ENCODE peak calls at places on chromosomes 3 and 15, in four cellular contexts. X, Q, Y and F are unnamed samples.

GRCh38 chr3:192850501-192850981 is 67.1 kb downstream of the MB21D2 start:
- DNase-seq in Y (no peak), X (no peak), Q (peak), F (peak)

GRCh38 chr15:53670701-53671100 is 88.8 kb downstream of the WDR72 start:
- DNase-seq in Y (no peak), X (no peak), Q (no peak), F (no peak)

GRCh38 chr3:81651139-81651538 is 110.3 kb downstream of the GBE1 start:
- DNase-seq in Q (no peak), Y (no peak), X (no peak), F (no peak)

GRCh38 chr15:31041610-31042009 is 50.2 kb upstream of the MTMR10 start:
- DNase-seq in X (no peak), Y (no peak), Q (no peak), F (no peak)

GRCh38 chr15:46996331-46996730 is 721.0 kb upstream of the SEMA6D start:
- DNase-seq in Y (no peak), X (no peak), Q (no peak), F (no peak)

GRCh38 chr3:174330303-174330702 is 528.8 kb upstream of the NAALADL2 start:
- DNase-seq in X (peak), Q (peak), Y (no peak), F (peak)

GRCh38 chr3:189824629-189825312 is 193.6 kb downstream of the TP63 start:
- DNase-seq in X (peak), Q (peak), Y (no peak), F (peak)

GRCh38 chr15:41698779-41699178 is 38.6 kb downstream of the MGA start:
- DNase-seq in Q (peak), X (no peak), Y (no peak), F (peak)

GRCh38 chr15:88470625-88471372 is 3.3 kb downstream of the MRPS11 start:
- DNase-seq in X (no peak), Q (no peak), Y (peak), F (no peak)

GRCh38 chr15:85289677-85290365 is 90.6 kb upstream of the AKAP13 start:
- DNase-seq in Y (peak), X (peak), Q (peak), F (peak)

GRCh38 chr3:46245155-46245554 is 2.9 kb downstream of the CCR3 start:
- DNase-seq in Q (no peak), Y (no peak), X (no peak), F (no peak)

GRCh38 chr3:125024817-125025216 is 31.0 kb downstream of the HEG1 start:
- DNase-seq in Q (no peak), X (no peak), Y (no peak), F (no peak)

GRCh38 chr15:87354661-87355410 is 901.7 kb downstream of the NTRK3 start:
- DNase-seq in Q (peak), Y (no peak), X (peak), F (peak)

GRCh38 chr15:40306908-40307307 is 827 bp downstream of the PLCB2 start:
- DNase-seq in Q (no peak), Y (no peak), X (no peak), F (no peak)

GRCh38 chr3:147843331-147843730 is 434.2 kb downstream of the ZIC1 start:
- DNase-seq in Y (no peak), Q (peak), X (no peak), F (no peak)

GRCh38 chr3:170499562-170500156 is 81.0 kb downstream of the CLDN11 start:
- DNase-seq in X (peak), Q (peak), Y (peak), F (peak)

GRCh38 chr15:67571643-67572415 is 29.3 kb downstream of the MAP2K5 start:
- DNase-seq in X (no peak), Q (peak), Y (no peak), F (no peak)

GRCh38 chr3:49346797-49347251 is 7.0 kb upstream of the USP4 start:
- DNase-seq in Q (peak), X (peak), Y (no peak), F (peak)

GRCh38 chr3:20668411-20668810 is 482.4 kb upstream of the SGO1 start:
- DNase-seq in Q (peak), X (peak), Y (peak), F (peak)

GRCh38 chr3:46440531-46441294 is 24.0 kb downstream of the LTF start:
- DNase-seq in X (no peak), Y (peak), Q (no peak), F (no peak)

GRCh38 chr3:119898478-119899177 is 116.7 kb downstream of the NR1I2 start:
- DNase-seq in Q (peak), Y (no peak), X (no peak), F (no peak)

GRCh38 chr3:182364723-182365650 is 428.3 kb upstream of the ATP11B start:
- DNase-seq in Y (no peak), Q (peak), X (no peak), F (peak)

GRCh38 chr3:154210986-154211385 is 89.8 kb downstream of the ARHGEF26 start:
- DNase-seq in Y (no peak), Q (no peak), X (no peak), F (no peak)

GRCh38 chr3:127792664-127793292 is 29.5 kb downstream of the MGLL start:
- DNase-seq in X (peak), Y (no peak), Q (peak), F (peak)

GRCh38 chr3:130276203-130276803 is 69.2 kb upstream of the COL6A5 start:
- DNase-seq in X (peak), Q (peak), Y (peak), F (peak)

GRCh38 chr3:10473581-10474438 is 31.6 kb downstream of the ATP2B2 start:
- DNase-seq in X (no peak), Y (peak), Q (no peak), F (no peak)

GRCh38 chr3:184180165-184180564 is 5.5 kb downstream of the AP2M1 start:
- DNase-seq in X (peak), Q (no peak), Y (no peak), F (no peak)

GRCh38 chr3:45664558-45664957 is 24.6 kb upstream of the SACM1L start:
- DNase-seq in Q (no peak), Y (no peak), X (no peak), F (no peak)

GRCh38 chr3:123719785-123720531 is 135.1 kb upstream of the HACD2 start:
- DNase-seq in X (no peak), Y (no peak), Q (no peak), F (no peak)

GRCh38 chr15:67085818-67086649 is 20.6 kb downstream of the SMAD3 start:
- DNase-seq in Q (no peak), X (peak), Y (no peak), F (peak)

GRCh38 chr15:85615930-85616329 is 178.8 kb downstream of the KLHL25 start:
- DNase-seq in Q (peak), X (peak), Y (peak), F (peak)

GRCh38 chr3:49278548-49278947 is 1.5 kb upstream of the C3orf62 start:
- DNase-seq in Y (no peak), Q (no peak), X (no peak), F (no peak)

GRCh38 chr3:46709147-46709654 is 8.0 kb downstream of the TMIE start:
- DNase-seq in Q (no peak), Y (no peak), X (no peak), F (no peak)

GRCh38 chr3:111229301-111229700 is 157.7 kb downstream of the NECTIN3 start:
- DNase-seq in Q (no peak), Y (no peak), X (no peak), F (no peak)

GRCh38 chr3:149648525-149648924 is 9.3 kb downstream of the WWTR1 start:
- DNase-seq in Y (no peak), Q (no peak), X (peak), F (peak)

GRCh38 chr15:56411122-56411749 is 46.0 kb downstream of the TEX9 start:
- DNase-seq in Q (no peak), Y (peak), X (no peak), F (peak)

GRCh38 chr3:53049987-53050386 is 4.1 kb upstream of the SFMBT1 start:
- DNase-seq in Q (no peak), X (peak), Y (no peak), F (no peak)

GRCh38 chr3:115695081-115695480 is 71.8 kb downstream of the GAP43 start:
- DNase-seq in Y (no peak), Q (peak), X (no peak), F (no peak)

GRCh38 chr3:156174229-156174847 is 54.0 kb downstream of the KCNAB1 start:
- DNase-seq in Q (peak), Y (peak), X (peak), F (peak)
- TF ChIP-seq CTCF in Q (peak), Y (peak), X (peak), F (peak)

GRCh38 chr3:105956311-105956710 is 87.5 kb upstream of the CBLB start:
- DNase-seq in Q (peak), X (no peak), Y (no peak), F (no peak)
- TF ChIP-seq CTCF in Q (no peak), X (no peak), Y (no peak), F (no peak)

GRCh38 chr3:143430582-143430981 is 311.0 kb downstream of the CHST2 start:
- DNase-seq in X (no peak), Y (no peak), Q (no peak), F (no peak)

GRCh38 chr3:143429628-143430514 is 310.3 kb downstream of the CHST2 start:
- DNase-seq in Q (no peak), X (peak), Y (peak), F (no peak)

GRCh38 chr3:143436231-143436930 is 316.8 kb downstream of the CHST2 start:
- DNase-seq in Y (no peak), Q (no peak), X (peak), F (no peak)

GRCh38 chr3:143428351-143428750 is 308.8 kb downstream of the CHST2 start:
- DNase-seq in X (no peak), Y (no peak), Q (no peak), F (no peak)

GRCh38 chr3:143433787-143434378 is 314.3 kb downstream of the CHST2 start:
- DNase-seq in Y (peak), X (no peak), Q (peak), F (peak)
- TF ChIP-seq CTCF in Y (peak), X (peak), Q (peak), F (peak)

DNA sequence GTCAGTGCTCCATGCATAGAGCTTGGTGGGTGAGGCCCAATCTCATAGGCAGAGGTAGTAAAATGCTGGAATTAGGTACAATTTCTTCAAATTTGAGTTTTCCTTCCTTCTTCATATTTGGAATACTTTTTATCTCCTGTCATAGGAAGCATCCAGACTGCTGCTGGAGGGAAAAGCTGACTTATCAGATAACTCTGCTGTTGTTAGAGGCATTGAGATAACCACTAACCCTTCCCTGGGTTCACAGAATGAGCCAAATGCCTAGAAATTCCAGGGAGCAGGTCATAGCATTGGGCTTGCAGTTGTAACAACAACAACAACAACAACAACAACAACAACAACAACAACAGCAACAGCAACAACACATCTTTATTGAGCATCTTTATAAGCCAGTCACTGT is 332.7 kb downstream of the PDCD6IP start:
- DNase-seq in Q (no peak), X (no peak), Y (no peak), F (no peak)
- TF ChIP-seq CTCF in Q (no peak), X (no peak), Y (no peak), F (no peak)

GRCh38 chr3:41867533-41867932 is 94.4 kb downstream of the ULK4 start:
- DNase-seq in X (no peak), Y (no peak), Q (no peak), F (no peak)

GRCh38 chr3:41866298-41866697 is 95.6 kb downstream of the ULK4 start:
- DNase-seq in Q (no peak), Y (no peak), X (no peak), F (no peak)

GRCh38 chr3:41863024-41863423 is 98.9 kb downstream of the ULK4 start:
- DNase-seq in Q (peak), Y (peak), X (no peak), F (peak)
- TF ChIP-seq CTCF in Q (peak), Y (peak), X (no peak), F (no peak)